ENCODE peak calls at places on chromosomes 16 and 17, in four cellular contexts. C, X, Y and P are unnamed samples.

GRCh38 chr17:1312261-1312870 is 32.9 kb downstream of the TRARG1 start:
- DNase-seq in C (no peak), X (no peak), Y (no peak), P (no peak)

GRCh38 chr17:19986941-19987714 is 9.5 kb upstream of the AKAP10 start:
- DNase-seq in X (no peak), C (no peak), Y (no peak), P (no peak)

GRCh38 chr17:74859439-74860228 is at the start of gene GRIN2C:
- DNase-seq in C (peak), X (peak), Y (no peak), P (no peak)

GRCh38 chr17:8337802-8338744 is 1.6 kb upstream of the ODF4 start:
- DNase-seq in Y (no peak), X (no peak), C (no peak), P (no peak)

GRCh38 chr17:35875439-35876139 is 4.6 kb downstream of the CCL5 start:
- DNase-seq in X (no peak), Y (no peak), C (no peak), P (no peak)

GRCh38 chr17:72915631-72916081 is 176.8 kb downstream of the SLC39A11 start:
- DNase-seq in X (no peak), C (no peak), Y (no peak), P (no peak)

GRCh38 chr16:68644715-68645493 is at the start of gene CDH3:
- DNase-seq in C (peak), X (peak), Y (peak), P (no peak)

GRCh38 chr17:69065113-69065512 is 4.4 kb upstream of the ABCA9 start:
- DNase-seq in X (no peak), C (no peak), Y (no peak), P (no peak)

GRCh38 chr16:31528726-31529397 is 1.2 kb downstream of the AHSP start:
- DNase-seq in C (peak), X (no peak), Y (peak), P (no peak)

GRCh38 chr17:46978489-46979022 is 497 bp downstream of the RPRML start:
- DNase-seq in Y (peak), X (no peak), C (no peak), P (no peak)

GRCh38 chr17:39240631-39241030 is 14.9 kb upstream of the STAC2 start:
- DNase-seq in X (no peak), C (no peak), Y (no peak), P (no peak)

GRCh38 chr17:80996422-80997305 is 5.0 kb downstream of the CHMP6 start:
- DNase-seq in C (no peak), Y (no peak), X (no peak), P (no peak)

GRCh38 chr17:17606416-17607000 is 15.0 kb upstream of the PEMT start:
- DNase-seq in C (peak), Y (peak), X (no peak), P (no peak)

GRCh38 chr16:74813109-74813641 is 38.6 kb upstream of the FA2H start:
- DNase-seq in C (peak), X (peak), Y (peak), P (peak)

GRCh38 chr17:979539-980405 is at the start of gene NXN:
- DNase-seq in Y (peak), X (peak), C (peak), P (no peak)